ENCODE peak calls at places on chromosome 16, in four cellular contexts. G is H9, P is hepatocyte, K is OCI-LY7. I is an unnamed sample. For H4K20me1, the result is how much of the 10 kb centered on the place peaks cover.

GRCh38 chr16:57388359-57389086 is 16.0 kb upstream of the CCL17 start:
- DNase-seq in G (no peak), P (no peak), K (no peak), I (no peak)

GRCh38 chr16:77468831-77469230 is 34.0 kb upstream of the ADAMTS18 start:
- DNase-seq in G (no peak), P (no peak), K (no peak), I (peak)

GRCh38 chr16:89923640-89924297 is 627 bp downstream of the TUBB3 start:
- DNase-seq in G (peak), P (peak), K (no peak), I (peak)

GRCh38 chr16:3597226-3597625 is 14.2 kb downstream of the SLX4 start:
- DNase-seq in G (no peak), P (no peak), K (no peak), I (no peak)

GRCh38 chr16:20385844-20386832 is 18.4 kb downstream of the PDILT start:
- DNase-seq in G (peak), P (peak), K (peak), I (peak)

GRCh38 chr16:86026916-86027315 is 128.0 kb downstream of the IRF8 start:
- DNase-seq in G (no peak), P (no peak), K (no peak), I (no peak)

GRCh38 chr16:28107232-28107631 is 43.7 kb upstream of the GSG1L start:
- DNase-seq in G (no peak), P (no peak), K (no peak), I (no peak)

GRCh38 chr16:71610936-71611871 is 14.8 kb upstream of the MARVELD3 start:
- DNase-seq in G (peak), P (peak), K (peak), I (peak)

GRCh38 chr16:84879569-84880487 is 60.0 kb downstream of the CRISPLD2 start:
- DNase-seq in G (no peak), P (peak), K (no peak), I (no peak)

GRCh38 chr16:2842340-2843000 is 12.4 kb downstream of the ZG16B start:
- DNase-seq in G (peak), P (no peak), K (peak), I (peak)

DNA sequence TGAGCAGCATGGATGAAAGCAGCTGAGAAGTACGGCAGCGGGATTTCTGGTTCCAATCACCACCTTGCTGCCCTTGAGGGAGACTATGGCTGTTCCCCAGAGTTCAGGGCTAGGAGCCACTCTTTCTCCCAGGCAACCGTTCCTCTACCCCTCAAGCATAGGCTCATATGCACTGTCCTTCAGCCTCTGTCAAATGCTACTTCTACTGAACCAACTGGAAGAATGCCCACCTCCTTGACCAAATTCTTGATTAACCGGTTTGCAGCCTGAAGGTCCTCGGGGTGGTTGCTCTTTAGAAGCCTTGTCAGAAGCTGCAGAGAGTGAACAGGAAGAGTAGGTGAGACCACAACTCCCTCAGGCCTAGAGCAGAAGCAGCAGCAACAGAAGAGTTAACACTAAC is 23.8 kb downstream of the GGA2 start:
- DNase-seq in G (no peak), P (no peak), K (no peak), I (no peak)
- H4K20me1 ChIP-seq in G (under half), P (under half), K (under half), I (half or more)

DNA sequence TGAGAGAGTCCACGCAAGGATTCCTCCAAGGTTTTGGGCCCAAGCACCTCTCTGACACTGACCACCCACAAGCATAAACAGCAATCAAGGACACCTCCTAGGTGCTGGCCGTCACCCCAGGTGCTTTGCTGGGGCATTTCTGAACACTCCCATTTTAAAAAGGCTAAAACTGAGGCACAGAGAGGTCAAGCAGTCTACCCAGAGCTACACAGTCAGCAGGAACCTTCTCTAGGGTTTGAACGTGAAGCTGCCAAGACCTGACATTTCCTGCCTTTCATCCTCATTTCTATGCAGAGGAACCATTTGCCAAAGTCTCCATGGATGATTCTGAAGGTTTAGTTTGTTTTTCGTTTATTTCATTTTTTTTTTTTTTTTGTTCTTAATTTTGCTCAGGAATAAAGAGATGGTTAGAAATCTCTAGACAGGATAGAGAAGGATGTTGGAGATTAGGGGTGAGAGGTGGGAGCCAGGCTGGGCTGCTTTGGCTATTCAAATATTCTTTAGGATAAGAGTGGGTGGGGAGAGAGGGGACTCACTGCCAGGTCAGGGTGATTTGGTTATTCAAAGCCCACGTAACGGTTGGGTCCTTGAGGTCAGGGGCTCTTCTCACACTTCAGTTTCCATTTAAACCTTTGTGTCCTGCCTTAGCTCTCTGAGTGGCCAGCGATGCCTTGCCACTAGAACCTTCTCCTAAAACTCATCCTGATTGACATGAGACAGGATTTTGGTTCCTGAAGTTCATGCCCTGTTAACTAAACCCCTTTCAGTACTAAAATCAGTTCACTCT is 6.2 kb downstream of the PLCG2 start:
- DNase-seq in G (no peak), P (no peak), K (peak), I (no peak)
- H4K20me1 ChIP-seq in G (under half), P (under half), K (under half), I (under half)

DNA sequence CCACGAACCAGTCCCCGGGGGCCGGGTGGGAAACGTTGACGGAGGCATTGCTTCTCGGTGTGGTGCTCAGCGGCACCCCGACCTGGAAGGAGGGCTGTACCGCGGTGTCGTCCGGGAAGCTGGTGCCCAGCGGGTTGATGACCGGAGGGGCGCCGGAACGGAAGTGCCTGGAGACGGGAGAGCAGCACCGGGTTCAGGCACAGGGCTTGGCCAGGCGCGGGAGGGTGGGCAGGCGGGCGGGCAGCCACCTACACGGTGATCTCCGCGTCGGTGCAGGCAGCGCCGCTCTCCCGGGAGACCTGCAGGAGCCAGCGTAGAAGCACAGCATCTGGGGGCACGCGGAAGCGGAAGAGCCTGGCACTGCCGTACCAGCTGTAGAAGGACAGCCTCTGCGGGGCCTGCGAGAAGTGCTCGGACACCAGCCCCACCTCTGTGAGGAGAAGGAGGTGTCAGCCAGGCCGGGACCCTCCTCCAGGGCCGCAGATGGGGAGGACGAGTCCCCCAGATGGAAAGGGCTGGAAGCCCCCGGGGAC is 4.3 kb downstream of the PGAP6 start:
- DNase-seq in G (no peak), P (no peak), K (no peak), I (no peak)
- H4K20me1 ChIP-seq in G (under half), P (under half), K (under half), I (under half)

GRCh38 chr16:24755201-24755874 is 25.9 kb downstream of the TNRC6A start:
- DNase-seq in G (no peak), P (no peak), K (no peak), I (peak)
- H4K20me1 ChIP-seq in G (under half), P (half or more), K (under half), I (half or more)

DNA sequence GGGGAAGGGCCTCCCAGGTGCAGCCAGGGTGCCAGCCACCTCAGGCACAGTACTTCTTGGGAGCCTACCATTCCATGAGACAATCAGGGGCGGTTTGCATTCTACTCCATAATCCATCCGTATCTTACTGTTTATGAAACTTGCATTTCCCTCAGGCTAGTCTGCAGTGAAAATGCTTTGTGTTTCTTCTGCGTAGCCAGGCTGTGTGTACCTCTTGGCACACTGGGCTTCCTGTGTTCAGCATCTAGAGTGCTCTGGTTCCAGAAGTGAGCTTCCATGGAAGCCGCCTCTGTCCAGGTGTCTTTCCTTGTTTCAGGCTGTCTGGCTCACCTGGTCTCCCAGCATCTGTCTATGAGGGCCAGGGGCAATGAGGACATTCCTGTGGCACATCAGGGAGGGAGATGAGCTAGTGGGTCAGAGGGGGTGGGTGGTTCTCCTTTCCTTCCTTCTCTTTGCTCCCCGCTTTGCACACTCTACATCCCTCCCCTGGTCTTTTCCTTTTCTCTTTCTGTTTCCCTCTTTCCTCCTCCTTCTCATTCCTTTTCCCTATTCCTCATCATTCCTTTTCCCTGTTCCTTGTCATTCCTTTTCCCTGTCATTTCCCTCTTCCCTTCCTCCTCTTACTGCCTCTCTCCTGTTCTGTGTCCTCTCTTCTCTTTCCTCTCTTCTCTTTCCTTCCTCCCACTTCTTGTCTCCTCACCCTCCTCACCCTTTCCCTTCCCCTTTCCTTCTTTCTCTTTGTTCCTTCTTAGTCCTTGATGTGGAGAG is 386.5 kb downstream of the CPPED1 start:
- DNase-seq in G (no peak), P (no peak), K (no peak), I (no peak)
- H4K20me1 ChIP-seq in G (under half), P (under half), K (under half), I (under half)

GRCh38 chr16:67036323-67036741 is 7.4 kb downstream of the CBFB start:
- DNase-seq in G (no peak), P (no peak), K (no peak), I (no peak)
- H4K20me1 ChIP-seq in G (under half), P (under half), K (under half), I (under half)

DNA sequence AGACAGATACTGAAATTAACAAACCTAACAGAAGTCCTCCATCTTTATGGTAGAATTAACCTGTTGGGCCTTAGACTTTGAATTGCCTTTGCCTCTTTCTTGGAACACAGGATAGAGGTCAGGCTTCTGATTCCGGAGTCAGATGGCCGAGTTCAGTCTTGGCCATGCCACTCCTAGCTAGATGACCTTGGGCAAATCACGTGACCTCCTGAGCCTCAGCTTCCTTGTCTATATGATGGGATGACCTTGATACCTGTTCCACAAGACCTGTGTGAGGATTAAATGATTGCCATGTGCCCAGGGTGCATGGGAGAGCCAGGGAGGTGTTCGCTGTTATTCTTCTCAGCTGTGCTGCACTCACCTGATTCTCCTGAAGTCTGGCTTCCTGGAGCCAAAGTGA is 161.4 kb downstream of the CMIP start:
- DNase-seq in G (no peak), P (no peak), K (no peak), I (no peak)
- H4K20me1 ChIP-seq in G (under half), P (under half), K (under half), I (half or more)

GRCh38 chr16:88456356-88457292 is 3.5 kb downstream of the ZFPM1 start:
- DNase-seq in G (no peak), P (no peak), K (peak), I (no peak)
- H4K20me1 ChIP-seq in G (under half), P (half or more), K (under half), I (under half)

I was measured in neural progenitor cell.